ENCODE peak calls at places on chromosomes 7 and 10, in six cellular contexts. T is GM04504; S is glutamatergic neuron; O is PC-3; Z is NCI-H1105 treated with DMSO at 0.1 percent for 48 hours; Q is activated CD8-positive, alpha-beta memory T cell treated with anti-CD3 and anti-CD28 coated beads for 24 hours. G is an unnamed sample.

GRCh38 chr10:62182595-62182994 is 86.0 kb downstream of the RTKN2 start:
- DNase-seq in Z (no peak), Q (no peak), T (no peak), S (no peak), O (no peak), G (no peak)

GRCh38 chr7:47816647-47817046 is 131.6 kb downstream of the PKD1L1 start:
- DNase-seq in O (peak; percentile 63), Z (no peak), T (peak; percentile 46), S (no peak), Q (no peak), G (peak; percentile 39)

GRCh38 chr7:126210707-126211106 is 1042.0 kb downstream of the GRM8 start:
- DNase-seq in Z (no peak), T (no peak), S (no peak), O (no peak), Q (no peak), G (peak; percentile 4)

GRCh38 chr7:51446356-51446755 is 129.7 kb upstream of the COBL start:
- DNase-seq in Z (no peak), Q (no peak), T (no peak), O (no peak), S (no peak), G (no peak)

GRCh38 chr10:30227481-30227880 is 121.6 kb downstream of the MTPAP start:
- DNase-seq in T (no peak), S (no peak), Q (no peak), Z (no peak), O (peak; percentile 20), G (no peak)

GRCh38 chr10:70053896-70054641 is 1.4 kb downstream of the MACROH2A2 start:
- DNase-seq in O (peak; percentile 51), S (peak; percentile 64), Z (no peak), Q (peak; percentile 66), T (no peak), G (peak; percentile 32)

GRCh38 chr7:155714702-155715101 is 70.2 kb downstream of the RBM33 start:
- DNase-seq in T (no peak), O (no peak), Q (no peak), Z (no peak), S (no peak), G (no peak)

GRCh38 chr7:75875113-75876080 is 3.4 kb upstream of the RHBDD2 start:
- DNase-seq in O (no peak), Z (no peak), S (no peak), Q (no peak), T (no peak), G (peak; percentile 91)

GRCh38 chr7:37234928-37235327 is 213.7 kb downstream of the ELMO1 start:
- DNase-seq in O (peak; percentile 39), Q (no peak), T (no peak), Z (peak; percentile 49), S (no peak), G (peak; percentile 15)

GRCh38 chr10:100788027-100788900 is 42.9 kb downstream of the PAX2 start:
- DNase-seq in O (no peak), T (no peak), S (no peak), Z (no peak), Q (no peak), G (no peak)

GRCh38 chr10:88156341-88156740 is 292.9 kb downstream of the PTEN start:
- DNase-seq in O (no peak), S (no peak), Z (no peak), T (no peak), Q (no peak), G (peak; percentile 55)

GRCh38 chr10:91987397-91988037 is 63.9 kb downstream of the BTAF1 start:
- DNase-seq in Q (no peak), T (no peak), S (no peak), Z (no peak), O (no peak), G (no peak)

GRCh38 chr10:48725708-48726107 is 41.0 kb downstream of the WDFY4 start:
- DNase-seq in Z (no peak), S (no peak), T (no peak), O (peak; percentile 44), Q (no peak), G (no peak)

GRCh38 chr7:40694041-40694809 is 559.4 kb downstream of the SUGCT start:
- DNase-seq in Q (no peak), O (no peak), S (no peak), Z (no peak), T (no peak), G (no peak)

GRCh38 chr10:88342733-88343310 is 240.3 kb downstream of the RNLS start:
- DNase-seq in O (no peak), Q (no peak), S (no peak), Z (no peak), T (no peak), G (no peak)

GRCh38 chr10:3419719-3420495 is 247.3 kb upstream of the PITRM1 start:
- DNase-seq in Z (no peak), O (no peak), Q (no peak), T (no peak), S (no peak), G (no peak)

GRCh38 chr7:107768263-107768662 is 24.3 kb downstream of the CBLL1 start:
- DNase-seq in Z (no peak), Q (no peak), S (no peak), T (no peak), O (peak; percentile 32), G (peak; percentile 63)

GRCh38 chr10:101848894-101849351 is 5.3 kb upstream of the KCNIP2 start:
- DNase-seq in Z (no peak), O (no peak), S (no peak), Q (no peak), T (no peak), G (no peak)

GRCh38 chr10:118412918-118413317 is 70.8 kb upstream of the FAM204A start:
- DNase-seq in Z (no peak), Q (no peak), O (no peak), T (no peak), S (no peak), G (no peak)

GRCh38 chr7:87369216-87369615 is 23.8 kb downstream of the CROT start:
- DNase-seq in T (no peak), Z (no peak), Q (no peak), O (no peak), S (no peak), G (no peak)

GRCh38 chr7:42831051-42831952 is 80.6 kb downstream of the C7orf25 start:
- DNase-seq in O (peak; percentile 70), Q (no peak), Z (peak; percentile 4), S (no peak), T (no peak), G (peak; percentile 30)

GRCh38 chr7:31497501-31497900 is 16.4 kb upstream of the ITPRID1 start:
- DNase-seq in S (no peak), Q (no peak), O (peak; percentile 9), Z (no peak), T (no peak), G (peak; percentile 19)

GRCh38 chr7:32500922-32501341 is 5.6 kb downstream of the AVL9 start:
- DNase-seq in T (peak; percentile 33), O (peak; percentile 81), Q (no peak), S (no peak), Z (no peak), G (peak; percentile 27)

GRCh38 chr7:46680147-46680546 is 759.1 kb upstream of the IGFBP3 start:
- DNase-seq in O (no peak), T (no peak), S (no peak), Q (no peak), Z (no peak), G (peak; percentile 27)

G was measured in mammary epithelial cell.